ENCODE peak calls at places on chromosomes 16 and 17, in eight cellular contexts. One of them, this sample, is unnamed.
A peak's percentile ranks its signal among the peaks of the same experiment; 100 is the strongest.

GRCh38 chr16:2035431-2036199 is 8.9 kb downstream of the NHERF2 start:
- DNase-seq in CD4-positive, alpha-beta T cell: no peak
- DNase-seq in A549: peak; percentile 84
- DNase-seq in AG09309: peak; percentile 57
- DNase-seq in mucosa of descending colon: peak; percentile 69
- DNase-seq in upper lobe of right lung: peak; percentile 89
- DNase-seq in GM23338: no peak
- DNase-seq in dorsolateral prefrontal cortex: no peak
- DNase-seq in this sample: no peak

GRCh38 chr17:63533433-63534077 is 10.4 kb downstream of the KCNH6 start:
- DNase-seq in CD4-positive, alpha-beta T cell: no peak
- DNase-seq in A549: peak; percentile 29
- DNase-seq in AG09309: no peak
- DNase-seq in mucosa of descending colon: peak; percentile 36
- DNase-seq in upper lobe of right lung: no peak
- DNase-seq in GM23338: peak; percentile 27
- DNase-seq in dorsolateral prefrontal cortex: no peak
- DNase-seq in this sample: no peak

GRCh38 chr17:9343513-9343912 is 232.1 kb downstream of the STX8 start:
- DNase-seq in CD4-positive, alpha-beta T cell: no peak
- DNase-seq in A549: no peak
- DNase-seq in AG09309: no peak
- DNase-seq in mucosa of descending colon: no peak
- DNase-seq in upper lobe of right lung: no peak
- DNase-seq in GM23338: peak; percentile 59
- DNase-seq in dorsolateral prefrontal cortex: no peak
- DNase-seq in this sample: no peak

GRCh38 chr16:83574388-83574787 is 233.4 kb upstream of the HSBP1 start:
- DNase-seq in CD4-positive, alpha-beta T cell: no peak
- DNase-seq in A549: no peak
- DNase-seq in AG09309: peak; percentile 91
- DNase-seq in mucosa of descending colon: no peak
- DNase-seq in upper lobe of right lung: no peak
- DNase-seq in GM23338: peak; percentile 59
- DNase-seq in dorsolateral prefrontal cortex: no peak
- DNase-seq in this sample: no peak

GRCh38 chr17:3029213-3029913 is 34.0 kb downstream of the OR1D5 start:
- DNase-seq in CD4-positive, alpha-beta T cell: no peak
- DNase-seq in A549: no peak
- DNase-seq in AG09309: no peak
- DNase-seq in mucosa of descending colon: no peak
- DNase-seq in upper lobe of right lung: peak; percentile 25
- DNase-seq in GM23338: no peak
- DNase-seq in dorsolateral prefrontal cortex: peak; percentile 22
- DNase-seq in this sample: no peak

GRCh38 chr16:85902366-85903155 is 3.6 kb downstream of the IRF8 start:
- DNase-seq in CD4-positive, alpha-beta T cell: peak; percentile 16
- DNase-seq in A549: no peak
- DNase-seq in AG09309: no peak
- DNase-seq in mucosa of descending colon: peak; percentile 70
- DNase-seq in upper lobe of right lung: no peak
- DNase-seq in GM23338: no peak
- DNase-seq in dorsolateral prefrontal cortex: no peak
- DNase-seq in this sample: peak; percentile 66

GRCh38 chr16:80803341-80804060 is 897 bp downstream of the CDYL2 start:
- DNase-seq in CD4-positive, alpha-beta T cell: no peak
- DNase-seq in A549: no peak
- DNase-seq in AG09309: no peak
- DNase-seq in mucosa of descending colon: peak; percentile 70
- DNase-seq in upper lobe of right lung: peak; percentile 78
- DNase-seq in GM23338: peak; percentile 58
- DNase-seq in dorsolateral prefrontal cortex: no peak
- DNase-seq in this sample: peak; percentile 30

GRCh38 chr16:82033006-82033405 is 2.0 kb upstream of the HSD17B2 start:
- DNase-seq in CD4-positive, alpha-beta T cell: no peak
- DNase-seq in A549: no peak
- DNase-seq in AG09309: no peak
- DNase-seq in mucosa of descending colon: peak; percentile 71
- DNase-seq in upper lobe of right lung: peak; percentile 71
- DNase-seq in GM23338: no peak
- DNase-seq in dorsolateral prefrontal cortex: no peak
- DNase-seq in this sample: no peak

GRCh38 chr16:8867483-8868271 is 1.1 kb downstream of the CARHSP1 start:
- DNase-seq in CD4-positive, alpha-beta T cell: no peak
- DNase-seq in A549: no peak
- DNase-seq in AG09309: no peak
- DNase-seq in mucosa of descending colon: peak; percentile 81
- DNase-seq in upper lobe of right lung: no peak
- DNase-seq in GM23338: no peak
- DNase-seq in dorsolateral prefrontal cortex: peak; percentile 57
- DNase-seq in this sample: no peak

GRCh38 chr16:53511084-53511402 is 8.0 kb upstream of the AKTIP start:
- DNase-seq in CD4-positive, alpha-beta T cell: no peak
- DNase-seq in A549: no peak
- DNase-seq in AG09309: no peak
- DNase-seq in mucosa of descending colon: no peak
- DNase-seq in upper lobe of right lung: no peak
- DNase-seq in GM23338: no peak
- DNase-seq in dorsolateral prefrontal cortex: no peak
- DNase-seq in this sample: no peak

GRCh38 chr17:67573987-67574657 is 143.6 kb upstream of the NOL11 start:
- DNase-seq in CD4-positive, alpha-beta T cell: no peak
- DNase-seq in A549: no peak
- DNase-seq in AG09309: no peak
- DNase-seq in mucosa of descending colon: no peak
- DNase-seq in upper lobe of right lung: no peak
- DNase-seq in GM23338: no peak
- DNase-seq in dorsolateral prefrontal cortex: no peak
- DNase-seq in this sample: no peak

GRCh38 chr16:77288222-77288621 is 89.0 kb downstream of the SYCE1L start:
- DNase-seq in CD4-positive, alpha-beta T cell: no peak
- DNase-seq in A549: peak; percentile 38
- DNase-seq in AG09309: peak; percentile 74
- DNase-seq in mucosa of descending colon: no peak
- DNase-seq in upper lobe of right lung: no peak
- DNase-seq in GM23338: no peak
- DNase-seq in dorsolateral prefrontal cortex: no peak
- DNase-seq in this sample: no peak

GRCh38 chr16:9134739-9135138 is 43.3 kb downstream of the HAPSTR1 start:
- DNase-seq in CD4-positive, alpha-beta T cell: peak; percentile 39
- DNase-seq in A549: peak; percentile 67
- DNase-seq in AG09309: no peak
- DNase-seq in mucosa of descending colon: no peak
- DNase-seq in upper lobe of right lung: peak; percentile 78
- DNase-seq in GM23338: peak; percentile 87
- DNase-seq in dorsolateral prefrontal cortex: peak; percentile 62
- DNase-seq in this sample: peak; percentile 52

GRCh38 chr16:51085271-51085670 is 65.8 kb downstream of the SALL1 start:
- DNase-seq in CD4-positive, alpha-beta T cell: no peak
- DNase-seq in A549: no peak
- DNase-seq in AG09309: no peak
- DNase-seq in mucosa of descending colon: no peak
- DNase-seq in upper lobe of right lung: no peak
- DNase-seq in GM23338: no peak
- DNase-seq in dorsolateral prefrontal cortex: no peak
- DNase-seq in this sample: no peak

GRCh38 chr16:85253127-85253941 is 141.1 kb upstream of the CIBAR2 start:
- DNase-seq in CD4-positive, alpha-beta T cell: peak; percentile 53
- DNase-seq in A549: peak; percentile 51
- DNase-seq in AG09309: no peak
- DNase-seq in mucosa of descending colon: no peak
- DNase-seq in upper lobe of right lung: peak; percentile 82
- DNase-seq in GM23338: peak; percentile 80
- DNase-seq in dorsolateral prefrontal cortex: peak; percentile 78
- DNase-seq in this sample: peak; percentile 63

GRCh38 chr17:4738136-4739121 is 1.2 kb upstream of the ZMYND15 start:
- DNase-seq in CD4-positive, alpha-beta T cell: no peak
- DNase-seq in A549: no peak
- DNase-seq in AG09309: no peak
- DNase-seq in mucosa of descending colon: no peak
- DNase-seq in upper lobe of right lung: no peak
- DNase-seq in GM23338: peak; percentile 48
- DNase-seq in dorsolateral prefrontal cortex: no peak
- DNase-seq in this sample: peak; percentile 42

GRCh38 chr17:15377608-15378007 is 36.2 kb upstream of the TEKT3 start:
- DNase-seq in CD4-positive, alpha-beta T cell: no peak
- DNase-seq in A549: no peak
- DNase-seq in AG09309: peak; percentile 74
- DNase-seq in mucosa of descending colon: no peak
- DNase-seq in upper lobe of right lung: no peak
- DNase-seq in GM23338: peak; percentile 13
- DNase-seq in dorsolateral prefrontal cortex: peak; percentile 47
- DNase-seq in this sample: no peak

GRCh38 chr17:74455025-74455585 is 11.3 kb upstream of the CD300A start:
- DNase-seq in CD4-positive, alpha-beta T cell: no peak
- DNase-seq in A549: no peak
- DNase-seq in AG09309: no peak
- DNase-seq in mucosa of descending colon: no peak
- DNase-seq in upper lobe of right lung: no peak
- DNase-seq in GM23338: peak; percentile 44
- DNase-seq in dorsolateral prefrontal cortex: no peak
- DNase-seq in this sample: no peak

GRCh38 chr17:74453665-74454196 is 12.7 kb upstream of the CD300A start:
- DNase-seq in CD4-positive, alpha-beta T cell: peak; percentile 33
- DNase-seq in A549: peak; percentile 77
- DNase-seq in AG09309: no peak
- DNase-seq in mucosa of descending colon: peak; percentile 94
- DNase-seq in upper lobe of right lung: no peak
- DNase-seq in GM23338: no peak
- DNase-seq in dorsolateral prefrontal cortex: no peak
- DNase-seq in this sample: no peak

GRCh38 chr17:74452841-74453661 is 13.4 kb upstream of the CD300A start:
- DNase-seq in CD4-positive, alpha-beta T cell: no peak
- DNase-seq in A549: no peak
- DNase-seq in AG09309: no peak
- DNase-seq in mucosa of descending colon: no peak
- DNase-seq in upper lobe of right lung: no peak
- DNase-seq in GM23338: no peak
- DNase-seq in dorsolateral prefrontal cortex: no peak
- DNase-seq in this sample: no peak

GRCh38 chr17:74452027-74452840 is 14.2 kb upstream of the CD300A start:
- DNase-seq in CD4-positive, alpha-beta T cell: no peak
- DNase-seq in A549: no peak
- DNase-seq in AG09309: no peak
- DNase-seq in mucosa of descending colon: no peak
- DNase-seq in upper lobe of right lung: no peak
- DNase-seq in GM23338: no peak
- DNase-seq in dorsolateral prefrontal cortex: no peak
- DNase-seq in this sample: no peak

DNA sequence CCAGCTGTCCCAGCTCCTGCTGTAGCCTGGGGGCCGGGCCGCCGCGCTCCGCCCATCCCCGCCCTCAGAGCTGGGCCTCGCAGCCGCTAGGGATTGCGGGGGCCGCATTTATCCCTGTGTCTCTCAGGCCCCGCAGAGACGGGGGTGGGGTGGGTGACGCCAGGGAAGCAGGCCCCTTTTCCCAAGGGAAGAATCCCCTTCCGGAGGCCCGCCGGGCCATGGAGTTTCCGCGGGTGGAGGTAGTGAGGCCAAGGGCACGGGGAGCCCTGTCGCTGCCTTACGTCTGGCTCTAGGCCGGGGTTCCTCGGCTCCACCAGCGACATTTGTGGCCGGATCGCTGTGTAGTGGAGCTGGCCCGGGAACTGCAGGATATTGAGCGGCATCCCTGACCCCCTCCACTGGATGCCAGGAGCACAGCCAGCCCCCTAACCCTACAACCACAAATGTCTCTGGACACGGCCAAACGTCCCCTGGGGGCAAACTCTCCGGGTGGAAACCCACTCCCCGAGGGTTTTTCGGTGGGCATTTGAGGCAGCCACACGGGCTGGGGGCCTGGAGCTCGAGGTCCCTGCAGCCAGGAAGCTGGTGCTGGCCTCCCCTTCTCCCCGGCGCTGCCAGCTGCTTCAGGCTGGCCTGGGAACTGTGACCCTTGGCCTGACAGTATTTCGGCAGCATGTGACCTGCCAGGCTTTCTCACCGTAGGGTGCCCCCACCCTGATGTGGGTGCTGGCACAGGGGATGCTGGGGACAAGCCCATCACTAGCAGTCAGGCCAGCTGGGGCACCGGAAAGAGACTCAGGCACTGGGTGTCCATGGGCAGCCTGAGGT is 12.0 kb upstream of the CD300A start:
- DNase-seq in CD4-positive, alpha-beta T cell: no peak
- DNase-seq in A549: no peak
- DNase-seq in AG09309: no peak
- DNase-seq in mucosa of descending colon: no peak
- DNase-seq in upper lobe of right lung: peak; percentile 96
- DNase-seq in GM23338: peak; percentile 92
- DNase-seq in dorsolateral prefrontal cortex: peak; percentile 90
- DNase-seq in this sample: peak; percentile 64
- TF ChIP-seq CTCF in CD4-positive, alpha-beta T cell: no peak
- TF ChIP-seq CTCF in A549: no peak
- TF ChIP-seq CTCF in AG09309: no peak
- TF ChIP-seq CTCF in mucosa of descending colon: no peak
- TF ChIP-seq CTCF in upper lobe of right lung: peak; percentile 28
- TF ChIP-seq CTCF in GM23338: no peak
- TF ChIP-seq CTCF in dorsolateral prefrontal cortex: no peak
- TF ChIP-seq CTCF in this sample: no peak

DNA sequence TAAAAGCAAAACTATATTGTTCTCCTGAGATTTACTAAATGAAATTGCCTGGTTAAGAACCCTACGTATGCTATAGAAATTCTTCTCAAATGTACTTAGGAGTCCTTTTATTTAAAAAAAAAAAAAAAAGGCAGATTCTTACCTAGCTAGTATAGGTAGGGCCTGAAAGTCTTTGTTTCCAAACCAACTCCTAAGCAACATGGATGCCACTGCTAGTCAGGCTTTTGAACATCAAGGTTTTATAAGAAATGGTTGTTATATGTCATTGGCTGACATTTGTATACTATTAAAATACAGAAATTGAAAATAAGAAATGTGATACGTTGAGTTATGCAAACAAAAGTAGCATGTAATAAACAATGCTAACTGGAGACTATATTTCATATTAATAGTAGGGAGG is 1.2 kb downstream of the EVI2A start:
- DNase-seq in CD4-positive, alpha-beta T cell: no peak
- DNase-seq in A549: no peak
- DNase-seq in AG09309: no peak
- DNase-seq in mucosa of descending colon: no peak
- DNase-seq in upper lobe of right lung: no peak
- DNase-seq in GM23338: no peak
- DNase-seq in dorsolateral prefrontal cortex: no peak
- DNase-seq in this sample: no peak
- TF ChIP-seq CTCF in CD4-positive, alpha-beta T cell: no peak
- TF ChIP-seq CTCF in A549: no peak
- TF ChIP-seq CTCF in AG09309: no peak
- TF ChIP-seq CTCF in mucosa of descending colon: no peak
- TF ChIP-seq CTCF in upper lobe of right lung: no peak
- TF ChIP-seq CTCF in GM23338: no peak
- TF ChIP-seq CTCF in dorsolateral prefrontal cortex: no peak
- TF ChIP-seq CTCF in this sample: no peak

GRCh38 chr16:67979955-67980678 is at the start of gene DPEP3:
- DNase-seq in CD4-positive, alpha-beta T cell: no peak
- DNase-seq in A549: no peak
- DNase-seq in AG09309: no peak
- DNase-seq in mucosa of descending colon: no peak
- DNase-seq in upper lobe of right lung: no peak
- DNase-seq in GM23338: peak; percentile 88
- DNase-seq in dorsolateral prefrontal cortex: no peak
- DNase-seq in this sample: no peak
- TF ChIP-seq CTCF in CD4-positive, alpha-beta T cell: no peak
- TF ChIP-seq CTCF in A549: no peak
- TF ChIP-seq CTCF in AG09309: peak; percentile 5
- TF ChIP-seq CTCF in mucosa of descending colon: no peak
- TF ChIP-seq CTCF in upper lobe of right lung: peak; percentile 21
- TF ChIP-seq CTCF in GM23338: peak; percentile 79
- TF ChIP-seq CTCF in dorsolateral prefrontal cortex: no peak
- TF ChIP-seq CTCF in this sample: no peak

GRCh38 chr16:89052824-89053724 is 40.6 kb upstream of the ACSF3 start:
- DNase-seq in CD4-positive, alpha-beta T cell: no peak
- DNase-seq in A549: peak; percentile 76
- DNase-seq in AG09309: peak; percentile 5
- DNase-seq in mucosa of descending colon: peak; percentile 90
- DNase-seq in upper lobe of right lung: no peak
- DNase-seq in GM23338: no peak
- DNase-seq in dorsolateral prefrontal cortex: peak; percentile 73
- DNase-seq in this sample: no peak
- TF ChIP-seq CTCF in CD4-positive, alpha-beta T cell: no peak
- TF ChIP-seq CTCF in A549: peak; percentile 7
- TF ChIP-seq CTCF in AG09309: no peak
- TF ChIP-seq CTCF in mucosa of descending colon: peak; percentile 15
- TF ChIP-seq CTCF in upper lobe of right lung: no peak
- TF ChIP-seq CTCF in GM23338: no peak
- TF ChIP-seq CTCF in dorsolateral prefrontal cortex: no peak
- TF ChIP-seq CTCF in this sample: no peak